ENCODE peak calls at places on chromosomes 16 and 17, in ten cellular contexts. X is nephron progenitor cell, R is upper lobe of right lung, D is mucosa of descending colon, A is tibial nerve, Z is sigmoid colon, S is uterus, L is endothelial cell, M is fibroblast of the aortic adventitia, O is heart right ventricle. C is an unnamed sample.

GRCh38 chr17:82647593-82648164 is 565 bp downstream of the WDR45B start:
- DNase-seq in D (peak; percentile 76), S (peak; percentile 36), M (no peak), Z (peak; percentile 74), L (peak; percentile 51), A (no peak), O (peak; percentile 50), R (peak; percentile 80), X (peak; percentile 60), C (no peak)

GRCh38 chr17:4049546-4049945 is 85.3 kb upstream of the ATP2A3 start:
- DNase-seq in A (no peak), D (no peak), Z (no peak), S (no peak), L (no peak), M (no peak), O (no peak), X (peak; percentile 23), R (no peak), C (no peak)

GRCh38 chr17:15171433-15172047 is 93.6 kb downstream of the PMP22 start:
- DNase-seq in Z (peak; percentile 68), O (peak; percentile 64), S (no peak), A (peak; percentile 47), R (peak; percentile 80), M (peak; percentile 71), D (no peak), L (peak; percentile 85), X (peak; percentile 80), C (peak; percentile 75)

GRCh38 chr16:29893553-29893952 is 5.8 kb downstream of the SEZ6L2 start:
- DNase-seq in L (no peak), S (no peak), O (no peak), D (no peak), Z (no peak), R (no peak), M (no peak), A (no peak), X (no peak), C (no peak)

GRCh38 chr16:81367821-81368220 is 53.1 kb downstream of the GAN start:
- DNase-seq in X (no peak), S (no peak), Z (no peak), L (no peak), O (no peak), A (no peak), R (no peak), D (no peak), M (peak; percentile 9), C (no peak)

GRCh38 chr16:68406458-68407041 is 41.8 kb downstream of the SMPD3 start:
- DNase-seq in L (no peak), O (no peak), R (no peak), Z (no peak), A (no peak), X (no peak), M (no peak), S (no peak), D (no peak), C (no peak)

GRCh38 chr17:17424552-17424951 is 52.2 kb upstream of the MED9 start:
- DNase-seq in Z (no peak), X (no peak), S (no peak), M (no peak), A (no peak), R (no peak), O (no peak), D (no peak), L (no peak), C (no peak)

GRCh38 chr16:70713781-70714180 is 27.9 kb upstream of the MTSS2 start:
- DNase-seq in A (no peak), S (no peak), Z (no peak), O (no peak), D (no peak), R (no peak), L (no peak), X (no peak), M (no peak), C (no peak)

GRCh38 chr17:55296171-55296695 is 31.5 kb downstream of the HLF start:
- DNase-seq in L (no peak), X (no peak), D (no peak), A (no peak), O (no peak), M (no peak), S (no peak), Z (no peak), R (no peak), C (no peak)

GRCh38 chr16:84052071-84052622 is 9.6 kb upstream of the SLC38A8 start:
- DNase-seq in L (no peak), R (peak; percentile 60), A (no peak), X (no peak), Z (peak; percentile 61), O (no peak), S (no peak), D (peak; percentile 22), M (no peak), C (no peak)

GRCh38 chr17:75872434-75873351 is 5.7 kb downstream of the TRIM47 start:
- DNase-seq in Z (peak; percentile 95), S (peak; percentile 89), A (peak; percentile 67), L (peak; percentile 63), R (peak; percentile 72), M (peak; percentile 83), X (no peak), O (peak; percentile 81), D (peak; percentile 88), C (peak; percentile 82)

GRCh38 chr17:3669548-3669947 is 936 bp downstream of the EMC6 start:
- DNase-seq in O (no peak), S (no peak), A (no peak), R (no peak), X (no peak), D (no peak), M (no peak), L (no peak), Z (no peak), C (no peak)

GRCh38 chr16:74521691-74522090 is 85.2 kb downstream of the GLG1 start:
- DNase-seq in R (no peak), Z (no peak), L (no peak), S (no peak), A (no peak), O (no peak), M (peak; percentile 33), D (no peak), X (no peak), C (no peak)

GRCh38 chr17:61218438-61218837 is 181.2 kb upstream of the TBX2 start:
- DNase-seq in X (no peak), M (peak; percentile 26), O (no peak), L (no peak), Z (no peak), R (no peak), A (no peak), D (no peak), S (no peak), C (peak; percentile 12)

GRCh38 chr16:88331989-88332920 is 50.5 kb upstream of the ZNF469 start:
- DNase-seq in M (peak; percentile 100), O (no peak), S (peak; percentile 65), X (no peak), A (peak; percentile 35), D (peak; percentile 77), L (no peak), Z (peak; percentile 87), R (no peak), C (peak; percentile 95)

GRCh38 chr17:80616705-80617104 is 72.1 kb downstream of the RPTOR start:
- DNase-seq in Z (no peak), R (no peak), A (no peak), D (no peak), S (no peak), O (no peak), X (no peak), M (no peak), L (no peak), C (no peak)
- TF ChIP-seq CTCF in Z (no peak), R (no peak), A (no peak), D (no peak), S (no peak), O (no peak), X (no peak), M (no peak), L (no peak), C (no peak)

GRCh38 chr17:79970576-79971068 is 65.0 kb downstream of the TBC1D16 start:
- DNase-seq in R (peak; percentile 59), X (no peak), S (no peak), O (no peak), D (peak; percentile 8), M (peak; percentile 22), A (no peak), L (peak; percentile 34), Z (no peak), C (no peak)
- TF ChIP-seq CTCF in R (peak; percentile 55), X (peak; percentile 49), S (no peak), O (peak; percentile 44), D (peak; percentile 23), M (peak; percentile 26), A (peak; percentile 34), L (peak; percentile 55), Z (no peak), C (peak; percentile 63)

DNA sequence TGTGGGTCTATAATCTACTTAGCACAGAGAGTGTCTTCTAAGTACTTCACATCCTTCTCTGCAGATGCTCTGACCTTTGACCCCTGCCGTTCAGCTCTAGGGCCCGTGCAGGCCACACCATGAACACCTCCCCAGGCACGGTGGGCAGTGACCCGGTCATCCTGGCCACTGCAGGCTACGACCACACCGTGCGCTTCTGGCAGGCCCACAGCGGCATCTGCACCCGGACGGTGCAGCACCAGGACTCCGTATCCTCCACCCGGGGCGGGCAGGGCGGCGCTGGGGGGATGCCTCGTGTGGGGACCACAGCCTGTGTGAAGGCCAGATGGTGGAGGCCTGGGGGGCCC is 686 bp downstream of the MLST8 start:
- DNase-seq in X (peak; percentile 44), D (peak; percentile 77), Z (no peak), O (peak; percentile 41), L (no peak), S (no peak), M (no peak), R (no peak), A (no peak), C (no peak)
- TF ChIP-seq CTCF in X (no peak), D (no peak), Z (no peak), O (no peak), L (no peak), S (no peak), M (no peak), R (no peak), A (no peak), C (no peak)

GRCh38 chr17:65811043-65811442 is 249.6 kb upstream of the AXIN2 start:
- DNase-seq in Z (no peak), L (no peak), A (no peak), X (no peak), O (no peak), M (no peak), D (no peak), S (no peak), R (no peak), C (no peak)

GRCh38 chr17:65809366-65809765 is 247.9 kb upstream of the AXIN2 start:
- DNase-seq in S (no peak), L (no peak), X (no peak), D (no peak), R (no peak), M (no peak), A (no peak), Z (no peak), O (no peak), C (no peak)

GRCh38 chr17:65817951-65818350 is 256.5 kb upstream of the AXIN2 start:
- DNase-seq in A (no peak), S (no peak), L (no peak), D (no peak), O (no peak), Z (no peak), X (no peak), R (no peak), M (no peak), C (no peak)

GRCh38 chr17:65813306-65813705 is 251.9 kb upstream of the AXIN2 start:
- DNase-seq in L (no peak), O (no peak), M (peak; percentile 10), S (no peak), X (no peak), R (no peak), Z (no peak), A (no peak), D (no peak), C (no peak)

GRCh38 chr17:65814418-65814817 is 253.0 kb upstream of the AXIN2 start:
- DNase-seq in Z (no peak), R (no peak), A (no peak), L (no peak), S (no peak), D (no peak), M (no peak), X (no peak), O (no peak), C (no peak)
- TF ChIP-seq CTCF in Z (no peak), R (no peak), A (no peak), L (no peak), S (no peak), D (no peak), M (no peak), X (no peak), O (no peak), C (no peak)